ENCODE peak calls at places on chromosomes 12 and 14, in six cellular contexts. T, I, Z, Q, V and S are unnamed samples.

GRCh38 chr14:23535943-23536342 is 15.6 kb downstream of the ZFHX2 start:
- DNase-seq in V (no peak), I (no peak), T (no peak), Z (no peak), Q (no peak), S (no peak)

GRCh38 chr12:106192659-106193403 is 54.1 kb upstream of the NUAK1 start:
- DNase-seq in Q (peak), T (no peak), I (no peak), Z (no peak), V (no peak), S (no peak)

GRCh38 chr12:119666900-119667576 is 895 bp upstream of the PRKAB1 start:
- DNase-seq in V (no peak), I (no peak), T (no peak), Z (no peak), Q (no peak), S (no peak)

GRCh38 chr12:110379201-110379600 is 24.3 kb downstream of the ANAPC7 start:
- DNase-seq in Z (no peak), T (no peak), V (no peak), Q (no peak), I (no peak), S (no peak)

GRCh38 chr14:71702799-71703198 is 229.4 kb upstream of the RGS6 start:
- DNase-seq in T (no peak), Q (no peak), V (no peak), Z (no peak), I (no peak), S (no peak)

GRCh38 chr12:108381793-108382436 is 42.8 kb upstream of the CMKLR1 start:
- DNase-seq in I (no peak), V (no peak), Z (no peak), Q (no peak), T (peak), S (no peak)

GRCh38 chr12:99959549-99960170 is 25.1 kb downstream of the ANKS1B start:
- DNase-seq in Z (no peak), Q (peak), I (no peak), V (peak), T (no peak), S (no peak)

GRCh38 chr12:47029903-47030302 is 49.5 kb upstream of the PCED1B start:
- DNase-seq in T (no peak), Q (no peak), V (no peak), Z (no peak), I (no peak), S (no peak)

GRCh38 chr14:94963051-94963450 is 193.1 kb upstream of the GSC start:
- DNase-seq in Q (no peak), T (no peak), I (no peak), V (no peak), Z (no peak), S (no peak)

GRCh38 chr14:63752449-63753169 is 24.7 kb upstream of the SGPP1 start:
- DNase-seq in Z (no peak), V (peak), I (no peak), T (no peak), Q (no peak), S (no peak)

GRCh38 chr14:99378782-99379214 is 101.9 kb downstream of the SETD3 start:
- DNase-seq in V (no peak), Q (no peak), I (no peak), T (peak), Z (no peak), S (no peak)

GRCh38 chr12:89833337-89834252 is 125.0 kb upstream of the ATP2B1 start:
- DNase-seq in I (no peak), Z (no peak), Q (peak), T (no peak), V (no peak), S (no peak)

GRCh38 chr12:124828264-124829007 is 35.2 kb downstream of the SCARB1 start:
- DNase-seq in Q (no peak), T (no peak), V (peak), Z (no peak), I (no peak), S (no peak)

GRCh38 chr12:12701457-12701856 is 5.5 kb upstream of the GPR19 start:
- DNase-seq in Q (no peak), T (no peak), I (no peak), Z (no peak), V (no peak), S (no peak)

GRCh38 chr14:39318574-39318973 is 84.9 kb downstream of the MIA2 start:
- DNase-seq in I (no peak), Z (no peak), T (no peak), V (no peak), Q (no peak), S (no peak)

GRCh38 chr14:58455593-58456265 is 28.2 kb downstream of the KIAA0586 start:
- DNase-seq in Q (no peak), Z (no peak), T (no peak), I (no peak), V (no peak), S (no peak)

GRCh38 chr12:84161296-84161695 is 751.3 kb downstream of the SLC6A15 start:
- DNase-seq in Z (no peak), Q (no peak), I (no peak), T (no peak), V (no peak), S (no peak)

GRCh38 chr14:23047751-23048693 is 6.0 kb downstream of the PSMB11 start:
- DNase-seq in Q (no peak), V (no peak), I (no peak), Z (no peak), T (no peak), S (no peak)

GRCh38 chr12:129331356-129332085 is 478.2 kb downstream of the GLT1D1 start:
- DNase-seq in I (no peak), T (no peak), Z (no peak), Q (no peak), V (no peak), S (no peak)

GRCh38 chr14:23119362-23120327 is 590 bp upstream of the CEBPE start:
- DNase-seq in Z (peak), I (peak), T (no peak), Q (no peak), V (no peak), S (no peak)

GRCh38 chr12:117188961-117189724 is 1.1 kb downstream of the FBXO21 start:
- DNase-seq in I (no peak), V (no peak), Q (no peak), T (no peak), Z (no peak), S (no peak)

GRCh38 chr12:81502912-81503695 is 256.0 kb downstream of the PPFIA2 start:
- DNase-seq in Z (no peak), V (no peak), I (no peak), T (no peak), Q (no peak), S (no peak)

GRCh38 chr12:89891933-89892332 is 183.3 kb upstream of the ATP2B1 start:
- DNase-seq in I (no peak), V (no peak), T (no peak), Z (no peak), Q (no peak), S (no peak)

GRCh38 chr12:62725781-62726180 is 209.2 kb downstream of the PPM1H start:
- DNase-seq in V (no peak), Z (no peak), Q (no peak), T (no peak), I (no peak), S (no peak)

GRCh38 chr12:130465046-130465445 is 127.4 kb downstream of the PIWIL1 start:
- DNase-seq in T (no peak), V (no peak), Q (no peak), I (no peak), Z (no peak), S (no peak)

GRCh38 chr14:79011920-79012204 is 841.7 kb downstream of the NRXN3 start:
- DNase-seq in Q (no peak), I (no peak), V (no peak), Z (no peak), T (no peak), S (no peak)

GRCh38 chr12:6612652-6613014 is 5.5 kb upstream of the CHD4 start:
- DNase-seq in T (peak), V (no peak), Z (no peak), Q (no peak), I (no peak), S (no peak)

GRCh38 chr12:30694412-30694955 is 1.2 kb downstream of the IPO8 start:
- DNase-seq in Q (no peak), T (peak), I (no peak), V (no peak), Z (no peak), S (no peak)

GRCh38 chr12:42705863-42706262 is 116.3 kb upstream of the PRICKLE1 start:
- DNase-seq in Q (peak), T (no peak), Z (no peak), V (no peak), I (no peak), S (no peak)

GRCh38 chr14:56208520-56208919 is 90.3 kb downstream of the PELI2 start:
- DNase-seq in V (no peak), I (no peak), Q (no peak), T (no peak), Z (no peak), S (no peak)

GRCh38 chr12:44377443-44378160 is 498.5 kb downstream of the NELL2 start:
- DNase-seq in T (no peak), Q (no peak), Z (no peak), V (no peak), I (no peak), S (no peak)

GRCh38 chr12:20269352-20270067 is 98.8 kb upstream of the PDE3A start:
- DNase-seq in V (no peak), Q (peak), T (no peak), Z (no peak), I (no peak), S (no peak)

GRCh38 chr12:8035440-8036010 is 3.0 kb downstream of the FOXJ2 start:
- DNase-seq in V (no peak), I (no peak), Q (no peak), T (no peak), Z (no peak), S (no peak)

GRCh38 chr12:21819678-21820077 is 45.2 kb upstream of the KCNJ8 start:
- DNase-seq in Q (no peak), V (no peak), I (no peak), Z (no peak), T (no peak), S (no peak)

GRCh38 chr14:91831337-91831736 is 36.0 kb downstream of the TC2N start:
- DNase-seq in T (no peak), V (no peak), Q (no peak), I (no peak), Z (no peak), S (no peak)

GRCh38 chr14:53946404-53947400 is 9.9 kb downstream of the BMP4 start:
- DNase-seq in Z (no peak), I (no peak), Q (peak), T (no peak), V (no peak), S (no peak)

GRCh38 chr14:93943052-93943451 is 15.9 kb downstream of the FAM181A start:
- DNase-seq in T (no peak), Z (no peak), V (no peak), I (no peak), Q (no peak), S (no peak)

GRCh38 chr12:50955697-50956096 is 3.4 kb downstream of the HIGD1C start:
- DNase-seq in V (no peak), Z (no peak), T (no peak), Q (no peak), I (no peak), S (no peak)

GRCh38 chr12:50964432-50964831 is 12.1 kb downstream of the HIGD1C start:
- DNase-seq in I (no peak), T (no peak), V (no peak), Q (no peak), Z (no peak), S (no peak)

GRCh38 chr12:50955288-50955687 is 2.9 kb downstream of the HIGD1C start:
- DNase-seq in T (no peak), V (no peak), Q (no peak), Z (no peak), I (no peak), S (no peak)

GRCh38 chr12:50961708-50962107 is 9.4 kb downstream of the HIGD1C start:
- DNase-seq in V (no peak), T (no peak), Z (no peak), Q (no peak), I (no peak), S (no peak)

GRCh38 chr12:50960130-50960529 is 7.8 kb downstream of the HIGD1C start:
- DNase-seq in I (no peak), V (no peak), T (no peak), Q (no peak), Z (no peak), S (no peak)
- TF ChIP-seq TAF1 in I (no peak), V (no peak), T (no peak), Q (no peak), Z (no peak), S (no peak)

GRCh38 chr14:31271648-31272047 is 64.1 kb upstream of the HECTD1 start:
- DNase-seq in T (no peak), Z (no peak), V (no peak), I (no peak), Q (no peak), S (no peak)

GRCh38 chr14:31277085-31277484 is 69.5 kb upstream of the HECTD1 start:
- DNase-seq in Q (no peak), V (no peak), T (no peak), I (no peak), Z (no peak), S (no peak)

GRCh38 chr14:31278883-31279282 is 71.3 kb upstream of the HECTD1 start:
- DNase-seq in Q (no peak), I (no peak), T (no peak), Z (no peak), V (no peak), S (no peak)

GRCh38 chr14:31280132-31280870 is 72.7 kb upstream of the HECTD1 start:
- DNase-seq in Q (no peak), V (peak), Z (no peak), I (no peak), T (no peak), S (no peak)

GRCh38 chr14:31275731-31276130 is 68.1 kb upstream of the HECTD1 start:
- DNase-seq in V (no peak), I (no peak), T (no peak), Z (no peak), Q (no peak), S (no peak)
- TF ChIP-seq TAF1 in V (no peak), I (no peak), T (no peak), Z (no peak), Q (no peak), S (no peak)

DNA sequence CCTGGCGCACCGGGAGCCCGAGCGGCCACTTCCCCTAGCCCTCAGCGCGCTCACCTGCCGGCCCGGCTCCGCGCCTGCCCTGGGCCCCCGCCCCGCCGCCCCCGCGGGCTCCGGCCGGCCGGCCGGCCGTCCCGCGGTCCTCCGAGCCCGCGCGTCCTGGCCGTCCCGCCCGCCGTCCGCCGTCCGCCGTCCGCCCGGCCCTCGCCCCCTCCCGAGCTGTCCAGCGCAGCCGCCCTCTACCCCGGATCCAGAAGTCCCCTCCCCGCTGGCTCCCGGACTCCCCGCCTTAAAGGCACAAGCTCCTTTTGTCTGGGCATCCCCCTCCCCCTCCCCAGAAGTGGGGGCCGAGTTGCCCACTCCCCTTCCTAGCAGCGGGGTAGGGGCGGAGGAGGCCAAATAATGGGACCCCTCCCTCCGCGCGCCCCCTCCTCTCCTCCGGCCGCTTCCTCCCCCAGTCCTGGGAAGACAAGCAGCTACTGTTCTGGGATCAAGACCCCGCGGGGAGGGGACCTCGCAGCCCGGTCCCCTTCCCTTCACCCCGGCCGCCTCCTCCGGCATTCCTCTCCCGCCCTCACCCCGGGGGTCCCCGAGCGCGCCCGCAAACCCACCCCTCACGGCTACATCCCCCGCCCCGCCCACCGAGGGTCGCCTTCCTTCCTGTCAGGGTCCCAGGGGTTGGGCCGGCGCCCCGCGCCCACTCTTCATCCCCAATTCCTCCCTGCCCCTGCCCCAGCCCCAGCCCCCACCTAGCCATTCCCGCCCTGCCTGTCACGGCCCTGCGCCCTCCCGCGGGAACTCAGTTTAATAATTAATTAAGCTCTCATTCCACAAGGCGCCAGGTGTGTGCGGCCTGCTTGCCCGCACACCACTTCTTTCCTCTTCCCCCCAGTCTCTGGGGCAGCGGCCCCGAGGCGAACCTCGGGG is at the start of gene ADCY6:
- DNase-seq in I (no peak), V (peak), T (no peak), Z (no peak), Q (peak), S (no peak)
- TF ChIP-seq TAF1 in I (no peak), V (peak), T (no peak), Z (no peak), Q (peak), S (no peak)

DNA sequence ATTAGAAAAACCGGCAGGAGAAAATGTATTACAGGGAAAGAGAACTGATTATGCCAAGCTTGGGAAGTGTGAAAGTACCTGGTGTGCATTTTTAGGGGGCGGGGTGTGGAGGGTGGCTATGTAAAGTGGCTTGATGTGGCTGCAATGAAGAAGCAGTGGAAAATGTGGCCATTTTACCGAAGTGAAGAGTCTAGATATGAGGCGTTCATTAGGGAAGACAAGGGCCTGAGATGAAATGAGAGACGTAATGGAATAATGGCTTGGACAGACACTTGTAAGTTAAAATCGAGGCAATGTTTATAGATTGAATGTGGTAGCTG is 1.2 kb downstream of the VEZT start:
- DNase-seq in Q (no peak), T (peak), V (no peak), I (no peak), Z (no peak), S (no peak)
- TF ChIP-seq TAF1 in Q (no peak), T (no peak), V (no peak), I (no peak), Z (no peak), S (no peak)

DNA sequence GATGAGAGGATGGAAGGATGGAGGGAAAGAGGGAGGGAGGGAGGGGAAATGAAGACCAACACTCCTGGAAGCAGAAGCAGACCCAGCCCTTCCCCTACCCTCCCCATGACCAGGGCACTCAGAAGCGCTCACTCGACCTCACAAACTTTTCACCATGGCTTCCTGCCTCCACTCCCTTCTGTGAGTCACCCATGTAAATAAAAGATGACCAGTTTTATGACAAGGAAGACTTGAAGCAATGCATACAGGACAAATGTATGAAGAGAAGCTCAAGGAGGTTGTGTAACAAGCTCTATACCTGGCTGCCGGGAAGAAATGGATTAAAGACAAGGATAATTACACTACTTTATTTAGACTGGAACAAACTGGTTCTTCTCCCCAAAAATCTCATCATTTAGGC is 63.8 kb downstream of the CDC42BPB start:
- DNase-seq in Z (no peak), Q (no peak), V (peak), I (no peak), T (no peak), S (no peak)
- TF ChIP-seq TAF1 in Z (no peak), Q (no peak), V (no peak), I (no peak), T (no peak), S (no peak)

GRCh38 chr12:26863515-26863914 is 30.5 kb upstream of the ITPR2 start:
- DNase-seq in Z (no peak), T (no peak), Q (no peak), V (no peak), I (no peak), S (no peak)
- TF ChIP-seq TAF1 in Z (no peak), T (no peak), Q (no peak), V (no peak), I (no peak), S (no peak)

GRCh38 chr14:50045039-50045711 is 71.2 kb downstream of the VCPKMT start:
- DNase-seq in Q (peak), T (peak), Z (peak), I (peak), V (peak), S (no peak)
- TF ChIP-seq TAF1 in Q (peak), T (no peak), Z (no peak), I (peak), V (peak), S (no peak)

DNA sequence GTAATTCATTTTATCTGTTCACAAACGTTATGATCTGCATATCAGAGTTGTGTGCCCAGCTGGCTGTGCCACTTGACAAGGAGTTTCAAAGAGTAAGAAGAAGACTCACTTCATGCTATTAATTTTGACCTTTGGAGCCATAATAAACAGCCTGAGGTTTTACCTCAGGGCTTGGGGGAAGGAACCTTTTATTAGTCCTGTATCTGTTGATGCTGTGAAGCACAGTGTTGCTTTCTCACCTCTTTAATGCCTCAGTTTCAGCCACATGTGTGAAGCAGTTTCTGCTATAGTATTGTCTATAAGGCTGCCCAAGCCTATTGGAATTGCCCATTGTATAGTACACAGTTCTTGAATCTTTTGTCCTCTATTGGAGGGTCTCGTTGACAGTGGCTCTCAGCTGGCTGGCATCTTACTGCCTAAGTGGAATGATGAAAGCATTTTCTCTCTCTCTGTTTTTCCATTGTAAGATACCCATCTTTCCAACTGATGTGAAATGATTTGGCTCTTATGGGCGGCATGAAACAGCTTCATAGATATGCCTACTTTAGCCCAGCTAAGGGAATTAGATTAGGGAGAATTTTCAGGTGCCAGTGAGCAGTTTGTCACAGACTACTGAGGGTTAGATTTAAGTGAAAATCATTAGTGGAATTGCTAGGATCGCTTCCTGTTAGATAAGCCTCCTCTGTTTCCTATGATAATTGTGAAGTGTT is 34.8 kb downstream of the GPATCH2L start:
- DNase-seq in Q (peak), I (no peak), Z (no peak), T (no peak), V (no peak), S (no peak)
- TF ChIP-seq TAF1 in Q (no peak), I (no peak), Z (no peak), T (no peak), V (no peak), S (no peak)